ENCODE peak calls at places on chromosomes 12 and 14, in six cellular contexts. One of them, this sample, is unnamed.

GRCh38 chr14:102966681-102967505 is 44.4 kb downstream of the AMN start:
- DNase-seq in neuronal stem cell: no peak
- DNase-seq in IMR-90: no peak
- DNase-seq in mesenchymal stem cell: no peak
- DNase-seq in H1: no peak
- DNase-seq in trophoblast cell: no peak
- DNase-seq in this sample: no peak

GRCh38 chr14:23300687-23301223 is 1.9 kb downstream of the PPP1R3E start:
- DNase-seq in neuronal stem cell: no peak
- DNase-seq in IMR-90: peak; percentile 13
- DNase-seq in mesenchymal stem cell: no peak
- DNase-seq in H1: no peak
- DNase-seq in trophoblast cell: peak; percentile 38
- DNase-seq in this sample: peak; percentile 60

GRCh38 chr12:112424126-112424525 is 5.4 kb downstream of the PTPN11 start:
- DNase-seq in neuronal stem cell: no peak
- DNase-seq in IMR-90: no peak
- DNase-seq in mesenchymal stem cell: no peak
- DNase-seq in H1: no peak
- DNase-seq in trophoblast cell: no peak
- DNase-seq in this sample: no peak

GRCh38 chr12:100753837-100754236 is 40.7 kb upstream of the ANO4 start:
- DNase-seq in neuronal stem cell: no peak
- DNase-seq in IMR-90: peak; percentile 11
- DNase-seq in mesenchymal stem cell: no peak
- DNase-seq in H1: no peak
- DNase-seq in trophoblast cell: no peak
- DNase-seq in this sample: no peak

GRCh38 chr14:38481939-38482678 is 226.2 kb upstream of the CLEC14A start:
- DNase-seq in neuronal stem cell: no peak
- DNase-seq in IMR-90: peak; percentile 70
- DNase-seq in mesenchymal stem cell: peak; percentile 86
- DNase-seq in H1: no peak
- DNase-seq in trophoblast cell: peak; percentile 21
- DNase-seq in this sample: peak; percentile 74

GRCh38 chr12:1821805-1822204 is 1.4 kb downstream of the LRTM2 start:
- DNase-seq in neuronal stem cell: no peak
- DNase-seq in IMR-90: no peak
- DNase-seq in mesenchymal stem cell: no peak
- DNase-seq in H1: no peak
- DNase-seq in trophoblast cell: no peak
- DNase-seq in this sample: peak; percentile 18

GRCh38 chr12:65811968-65812700 is 12.1 kb upstream of the HMGA2 start:
- DNase-seq in neuronal stem cell: no peak
- DNase-seq in IMR-90: no peak
- DNase-seq in mesenchymal stem cell: no peak
- DNase-seq in H1: no peak
- DNase-seq in trophoblast cell: no peak
- DNase-seq in this sample: no peak

GRCh38 chr12:43098078-43098477 is 453.9 kb downstream of the ADAMTS20 start:
- DNase-seq in neuronal stem cell: no peak
- DNase-seq in IMR-90: no peak
- DNase-seq in mesenchymal stem cell: no peak
- DNase-seq in H1: no peak
- DNase-seq in trophoblast cell: no peak
- DNase-seq in this sample: no peak

GRCh38 chr14:50020799-50021198 is 95.6 kb downstream of the VCPKMT start:
- DNase-seq in neuronal stem cell: no peak
- DNase-seq in IMR-90: no peak
- DNase-seq in mesenchymal stem cell: no peak
- DNase-seq in H1: no peak
- DNase-seq in trophoblast cell: no peak
- DNase-seq in this sample: no peak

GRCh38 chr12:1738480-1738879 is 47.6 kb downstream of the ADIPOR2 start:
- DNase-seq in neuronal stem cell: no peak
- DNase-seq in IMR-90: no peak
- DNase-seq in mesenchymal stem cell: no peak
- DNase-seq in H1: no peak
- DNase-seq in trophoblast cell: no peak
- DNase-seq in this sample: no peak

GRCh38 chr14:58639842-58640484 is 2.2 kb downstream of the DACT1 start:
- DNase-seq in neuronal stem cell: peak; percentile 31
- DNase-seq in IMR-90: peak; percentile 86
- DNase-seq in mesenchymal stem cell: peak; percentile 79
- DNase-seq in H1: no peak
- DNase-seq in trophoblast cell: peak; percentile 21
- DNase-seq in this sample: peak; percentile 77

GRCh38 chr12:70989232-70989631 is 68.7 kb upstream of the PTPRR start:
- DNase-seq in neuronal stem cell: no peak
- DNase-seq in IMR-90: no peak
- DNase-seq in mesenchymal stem cell: no peak
- DNase-seq in H1: no peak
- DNase-seq in trophoblast cell: no peak
- DNase-seq in this sample: no peak

GRCh38 chr12:6201199-6201608 is 1.0 kb downstream of the CD9 start:
- DNase-seq in neuronal stem cell: no peak
- DNase-seq in IMR-90: no peak
- DNase-seq in mesenchymal stem cell: no peak
- DNase-seq in H1: no peak
- DNase-seq in trophoblast cell: no peak
- DNase-seq in this sample: peak; percentile 55

GRCh38 chr12:124428136-124428791 is 133.4 kb downstream of the RFLNA start:
- DNase-seq in neuronal stem cell: no peak
- DNase-seq in IMR-90: peak; percentile 86
- DNase-seq in mesenchymal stem cell: peak; percentile 97
- DNase-seq in H1: no peak
- DNase-seq in trophoblast cell: no peak
- DNase-seq in this sample: no peak

GRCh38 chr12:56081393-56082347 is 1.7 kb downstream of the ERBB3 start:
- DNase-seq in neuronal stem cell: no peak
- DNase-seq in IMR-90: no peak
- DNase-seq in mesenchymal stem cell: no peak
- DNase-seq in H1: no peak
- DNase-seq in trophoblast cell: no peak
- DNase-seq in this sample: peak; percentile 38

GRCh38 chr12:28035483-28035882 is 63.0 kb upstream of the PTHLH start:
- DNase-seq in neuronal stem cell: no peak
- DNase-seq in IMR-90: peak; percentile 87
- DNase-seq in mesenchymal stem cell: peak; percentile 73
- DNase-seq in H1: no peak
- DNase-seq in trophoblast cell: no peak
- DNase-seq in this sample: peak; percentile 29

GRCh38 chr12:118064608-118065007 is 3.6 kb upstream of the WSB2 start:
- DNase-seq in neuronal stem cell: no peak
- DNase-seq in IMR-90: no peak
- DNase-seq in mesenchymal stem cell: peak; percentile 24
- DNase-seq in H1: no peak
- DNase-seq in trophoblast cell: no peak
- DNase-seq in this sample: peak; percentile 68

GRCh38 chr12:46560874-46561273 is 188.3 kb upstream of the SLC38A2 start:
- DNase-seq in neuronal stem cell: no peak
- DNase-seq in IMR-90: no peak
- DNase-seq in mesenchymal stem cell: no peak
- DNase-seq in H1: no peak
- DNase-seq in trophoblast cell: no peak
- DNase-seq in this sample: no peak

GRCh38 chr14:89060191-89060590 is 235.7 kb downstream of the TTC8 start:
- DNase-seq in neuronal stem cell: no peak
- DNase-seq in IMR-90: peak; percentile 3
- DNase-seq in mesenchymal stem cell: no peak
- DNase-seq in H1: no peak
- DNase-seq in trophoblast cell: no peak
- DNase-seq in this sample: no peak

GRCh38 chr14:89067293-89067972 is 243.0 kb downstream of the TTC8 start:
- DNase-seq in neuronal stem cell: no peak
- DNase-seq in IMR-90: no peak
- DNase-seq in mesenchymal stem cell: no peak
- DNase-seq in H1: no peak
- DNase-seq in trophoblast cell: peak; percentile 75
- DNase-seq in this sample: peak; percentile 88

GRCh38 chr14:89061696-89062095 is 237.2 kb downstream of the TTC8 start:
- DNase-seq in neuronal stem cell: no peak
- DNase-seq in IMR-90: no peak
- DNase-seq in mesenchymal stem cell: peak; percentile 2
- DNase-seq in H1: no peak
- DNase-seq in trophoblast cell: peak; percentile 70
- DNase-seq in this sample: peak; percentile 84

GRCh38 chr14:89065879-89066278 is 241.4 kb downstream of the TTC8 start:
- DNase-seq in neuronal stem cell: no peak
- DNase-seq in IMR-90: no peak
- DNase-seq in mesenchymal stem cell: no peak
- DNase-seq in H1: no peak
- DNase-seq in trophoblast cell: no peak
- DNase-seq in this sample: peak; percentile 22
- H3K4me3 ChIP-seq in neuronal stem cell: no peak overlapping the region
- H3K4me3 ChIP-seq in IMR-90: no peak overlapping the region
- H3K4me3 ChIP-seq in mesenchymal stem cell: no peak overlapping the region
- H3K4me3 ChIP-seq in H1: no peak overlapping the region
- H3K4me3 ChIP-seq in trophoblast cell: no peak overlapping the region
- H3K4me3 ChIP-seq in this sample: no peak overlapping the region

DNA sequence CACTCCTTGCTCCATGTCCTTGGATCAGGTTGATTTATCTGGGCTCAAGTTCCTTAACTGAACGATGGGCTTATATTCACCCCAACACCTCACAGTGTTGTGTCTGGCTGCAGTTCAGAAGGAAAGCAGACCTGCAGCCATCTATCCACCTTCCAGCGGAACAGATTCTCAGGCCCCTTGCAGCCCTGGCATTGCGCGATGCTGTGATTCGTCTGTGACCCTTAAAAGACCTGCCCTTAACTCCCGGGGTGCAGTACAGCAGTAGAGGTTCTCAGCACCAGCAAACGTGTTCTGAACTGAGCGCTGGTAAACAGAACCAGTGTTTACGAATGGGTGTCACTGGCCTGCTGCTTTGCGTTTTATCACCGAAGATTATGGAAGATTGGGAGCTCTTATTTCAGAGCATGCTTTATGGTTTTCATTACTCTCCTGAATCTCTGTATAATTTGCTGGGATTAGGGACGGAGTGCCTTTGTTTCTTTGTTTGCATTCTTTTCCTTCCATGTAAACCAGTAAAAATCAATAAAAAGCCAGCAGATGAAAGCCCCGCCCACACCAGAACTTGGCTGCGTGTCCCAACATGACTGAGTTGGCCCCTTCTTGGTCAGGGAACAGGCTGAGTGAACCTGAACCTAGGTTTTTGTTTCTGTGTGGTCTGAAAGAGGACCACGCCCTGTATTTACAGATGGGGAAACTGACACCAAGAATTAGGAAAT is 286.7 kb upstream of the CRY1 start:
- DNase-seq in neuronal stem cell: no peak
- DNase-seq in IMR-90: peak; percentile 46
- DNase-seq in mesenchymal stem cell: no peak
- DNase-seq in H1: no peak
- DNase-seq in trophoblast cell: no peak
- DNase-seq in this sample: no peak
- H3K9ac ChIP-seq in neuronal stem cell: no peak overlapping the region
- H3K9ac ChIP-seq in IMR-90: no peak overlapping the region
- H3K9ac ChIP-seq in mesenchymal stem cell: peak overlapping the region; percentile 1
- H3K9ac ChIP-seq in H1: no peak overlapping the region
- H3K9ac ChIP-seq in trophoblast cell: no peak overlapping the region
- H3K9ac ChIP-seq in this sample: no peak overlapping the region

GRCh38 chr12:466762-467161 is 7.0 kb downstream of the B4GALNT3 start:
- DNase-seq in neuronal stem cell: no peak
- DNase-seq in IMR-90: no peak
- DNase-seq in mesenchymal stem cell: no peak
- DNase-seq in H1: no peak
- DNase-seq in trophoblast cell: no peak
- DNase-seq in this sample: no peak

GRCh38 chr12:462936-463705 is 3.4 kb downstream of the B4GALNT3 start:
- DNase-seq in neuronal stem cell: no peak
- DNase-seq in IMR-90: no peak
- DNase-seq in mesenchymal stem cell: no peak
- DNase-seq in H1: no peak
- DNase-seq in trophoblast cell: no peak
- DNase-seq in this sample: no peak

GRCh38 chr12:466039-466438 is 6.3 kb downstream of the B4GALNT3 start:
- DNase-seq in neuronal stem cell: no peak
- DNase-seq in IMR-90: no peak
- DNase-seq in mesenchymal stem cell: no peak
- DNase-seq in H1: no peak
- DNase-seq in trophoblast cell: no peak
- DNase-seq in this sample: no peak

GRCh38 chr12:467591-467990 is 7.9 kb downstream of the B4GALNT3 start:
- DNase-seq in neuronal stem cell: no peak
- DNase-seq in IMR-90: no peak
- DNase-seq in mesenchymal stem cell: peak; percentile 71
- DNase-seq in H1: no peak
- DNase-seq in trophoblast cell: no peak
- DNase-seq in this sample: no peak

GRCh38 chr12:464484-465267 is 4.9 kb downstream of the B4GALNT3 start:
- DNase-seq in neuronal stem cell: no peak
- DNase-seq in IMR-90: no peak
- DNase-seq in mesenchymal stem cell: no peak
- DNase-seq in H1: no peak
- DNase-seq in trophoblast cell: no peak
- DNase-seq in this sample: no peak
- H3K23ac ChIP-seq in neuronal stem cell: no peak overlapping the region
- H3K23ac ChIP-seq in IMR-90: no peak overlapping the region
- H3K23ac ChIP-seq in mesenchymal stem cell: no peak overlapping the region
- H3K23ac ChIP-seq in H1: no peak overlapping the region
- H3K23ac ChIP-seq in trophoblast cell: peak overlapping the region; percentile 5
- H3K23ac ChIP-seq in this sample: no peak overlapping the region

GRCh38 chr14:68549057-68549421 is 243.8 kb downstream of the ZFP36L1 start:
- DNase-seq in neuronal stem cell: no peak
- DNase-seq in IMR-90: peak; percentile 72
- DNase-seq in mesenchymal stem cell: peak; percentile 96
- DNase-seq in H1: no peak
- DNase-seq in trophoblast cell: no peak
- DNase-seq in this sample: no peak

GRCh38 chr14:68547305-68548193 is 245.3 kb downstream of the ZFP36L1 start:
- DNase-seq in neuronal stem cell: no peak
- DNase-seq in IMR-90: peak; percentile 93
- DNase-seq in mesenchymal stem cell: peak; percentile 98
- DNase-seq in H1: no peak
- DNase-seq in trophoblast cell: peak; percentile 96
- DNase-seq in this sample: peak; percentile 33

GRCh38 chr14:68548194-68549056 is 244.4 kb downstream of the ZFP36L1 start:
- DNase-seq in neuronal stem cell: peak; percentile 51
- DNase-seq in IMR-90: peak; percentile 98
- DNase-seq in mesenchymal stem cell: peak; percentile 99
- DNase-seq in H1: no peak
- DNase-seq in trophoblast cell: peak; percentile 96
- DNase-seq in this sample: peak; percentile 68

GRCh38 chr14:68544150-68544892 is 248.5 kb downstream of the ZFP36L1 start:
- DNase-seq in neuronal stem cell: no peak
- DNase-seq in IMR-90: peak; percentile 100
- DNase-seq in mesenchymal stem cell: peak; percentile 94
- DNase-seq in H1: no peak
- DNase-seq in trophoblast cell: no peak
- DNase-seq in this sample: no peak

DNA sequence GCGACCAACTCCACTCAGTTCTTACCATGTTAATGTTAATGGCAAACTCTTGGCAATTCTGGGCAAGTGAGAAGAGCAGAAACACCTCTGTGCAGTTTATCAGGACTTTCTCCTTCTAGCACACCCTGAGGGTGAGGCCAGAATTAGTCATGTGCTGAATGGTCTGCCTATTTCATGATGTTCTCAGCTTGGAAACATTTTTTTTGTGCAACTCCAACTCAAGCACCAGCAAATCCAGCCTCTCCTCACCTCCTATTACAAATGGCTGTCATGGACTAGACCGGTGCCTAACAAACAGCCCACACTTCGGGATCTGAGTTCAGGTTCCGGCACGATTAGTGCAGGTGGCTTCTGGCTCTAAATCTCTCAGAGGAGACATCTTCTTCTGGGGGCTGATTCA is 246.0 kb downstream of the ZFP36L1 start:
- DNase-seq in neuronal stem cell: no peak
- DNase-seq in IMR-90: peak; percentile 88
- DNase-seq in mesenchymal stem cell: peak; percentile 84
- DNase-seq in H1: no peak
- DNase-seq in trophoblast cell: peak; percentile 92
- DNase-seq in this sample: no peak
- H3K4me3 ChIP-seq in neuronal stem cell: no peak overlapping the region
- H3K4me3 ChIP-seq in IMR-90: no peak overlapping the region
- H3K4me3 ChIP-seq in mesenchymal stem cell: peak overlapping the region; percentile 48
- H3K4me3 ChIP-seq in H1: no peak overlapping the region
- H3K4me3 ChIP-seq in trophoblast cell: no peak overlapping the region
- H3K4me3 ChIP-seq in this sample: no peak overlapping the region

This sample was measured in mesendoderm.